ENCODE peak calls at places on chromosome 6, in ten cellular contexts. A is adrenal gland, S is ureter, U is GF-D8, P is cardiac muscle cell, J is Caki2, Q is ovary, O is adipocyte, Y is GDM1, V is islet precursor cell. H is an unnamed sample.
A peak's percentile ranks its signal among the peaks of the same experiment; 100 is the strongest.

GRCh38 chr6:159118941-159119340 is 50.3 kb upstream of the FNDC1 start:
- DNase-seq in A (no peak), S (no peak), U (no peak), P (no peak), J (no peak), Q (no peak), O (no peak), Y (no peak), V (no peak), H (no peak)

GRCh38 chr6:80376411-80376810 is 269.9 kb downstream of the BCKDHB start:
- DNase-seq in A (no peak), S (no peak), U (no peak), P (peak; percentile 84), J (no peak), Q (no peak), O (peak; percentile 17), Y (no peak), V (no peak), H (no peak)

GRCh38 chr6:158284340-158285210 is 27.7 kb upstream of the TULP4 start:
- DNase-seq in A (no peak), S (no peak), U (no peak), P (peak; percentile 85), J (no peak), Q (peak; percentile 29), O (peak; percentile 81), Y (no peak), V (peak; percentile 74), H (no peak)

GRCh38 chr6:10429638-10430427 is 15.0 kb upstream of the TFAP2A start:
- DNase-seq in A (no peak), S (no peak), U (no peak), P (peak; percentile 73), J (peak; percentile 63), Q (no peak), O (peak; percentile 75), Y (peak; percentile 10), V (peak; percentile 64), H (no peak)

GRCh38 chr6:43644940-43645612 is at the start of gene RSPH9:
- DNase-seq in A (peak; percentile 63), S (no peak), U (no peak), P (peak; percentile 81), J (peak; percentile 71), Q (peak; percentile 65), O (peak; percentile 72), Y (no peak), V (peak; percentile 95), H (peak; percentile 34)

GRCh38 chr6:617485-618100 is 39.3 kb downstream of the HUS1B start:
- DNase-seq in A (no peak), S (no peak), U (no peak), P (no peak), J (no peak), Q (no peak), O (no peak), Y (no peak), V (peak; percentile 65), H (no peak)

GRCh38 chr6:40754481-40755045 is 167.4 kb upstream of the LRFN2 start:
- DNase-seq in A (no peak), S (no peak), U (no peak), P (no peak), J (no peak), Q (no peak), O (no peak), Y (no peak), V (no peak), H (no peak)

GRCh38 chr6:83518946-83519489 is 6.7 kb downstream of the PRSS35 start:
- DNase-seq in A (no peak), S (no peak), U (no peak), P (peak; percentile 42), J (no peak), Q (no peak), O (peak; percentile 54), Y (no peak), V (no peak), H (no peak)